ENCODE peak calls at places on chromosomes 12 and 14, in five cellular contexts. A is IMR-90, H is neural progenitor cell, T is RWPE2, G is A549. P is an unnamed sample.

GRCh38 chr14:64447890-64448667 is 17.2 kb upstream of the AKAP5 start:
- DNase-seq in A (no peak), H (no peak), T (no peak), G (no peak), P (no peak)

GRCh38 chr14:104739026-104739425 is 13.9 kb upstream of the SIVA1 start:
- DNase-seq in A (no peak), H (no peak), T (no peak), G (no peak), P (peak)

GRCh38 chr12:8890313-8891084 is 23.8 kb upstream of the PHC1 start:
- DNase-seq in A (peak), H (peak), T (no peak), G (peak), P (peak)

GRCh38 chr14:36518586-36519430 is 1.2 kb downstream of the NKX2-1 start:
- DNase-seq in A (no peak), H (peak), T (peak), G (no peak), P (peak)

GRCh38 chr14:78927261-78927660 is 757.1 kb downstream of the NRXN3 start:
- DNase-seq in A (no peak), H (peak), T (no peak), G (no peak), P (no peak)

GRCh38 chr12:127556487-127556886 is 710.5 kb upstream of the TMEM132C start:
- DNase-seq in A (no peak), H (no peak), T (no peak), G (no peak), P (no peak)

GRCh38 chr12:10220398-10221077 is 7.9 kb downstream of the GABARAPL1 start:
- DNase-seq in A (peak), H (no peak), T (no peak), G (no peak), P (no peak)

GRCh38 chr12:26058308-26058707 is 66.5 kb downstream of the BHLHE41 start:
- DNase-seq in A (no peak), H (no peak), T (no peak), G (peak), P (no peak)

GRCh38 chr14:75879031-75879430 is 102.8 kb downstream of the TGFB3 start:
- DNase-seq in A (peak), H (no peak), T (no peak), G (peak), P (no peak)

GRCh38 chr12:96454396-96454795 is 35.0 kb upstream of the CFAP54 start:
- DNase-seq in A (peak), H (no peak), T (no peak), G (no peak), P (no peak)

GRCh38 chr14:63551338-63551737 is 8.2 kb upstream of the PPP2R5E start:
- DNase-seq in A (peak), H (no peak), T (no peak), G (no peak), P (peak)

GRCh38 chr12:121278450-121279375 is 17.8 kb downstream of the CAMKK2 start:
- DNase-seq in A (peak), H (no peak), T (no peak), G (no peak), P (peak)

GRCh38 chr14:70472253-70473159 is 20.5 kb downstream of the ADAM21 start:
- DNase-seq in A (no peak), H (no peak), T (no peak), G (no peak), P (no peak)

GRCh38 chr14:101073598-101073965 is 170.1 kb upstream of the RTL1 start:
- DNase-seq in A (no peak), H (no peak), T (no peak), G (no peak), P (no peak)

GRCh38 chr12:58342736-58343135 is 401.4 kb downstream of the ATP23 start:
- DNase-seq in A (no peak), H (no peak), T (no peak), G (no peak), P (no peak)

GRCh38 chr14:30985796-30986195 is 39.7 kb upstream of the AP4S1 start:
- DNase-seq in A (peak), H (no peak), T (no peak), G (no peak), P (no peak)

GRCh38 chr12:1053690-1054089 is 62.7 kb downstream of the ERC1 start:
- DNase-seq in A (no peak), H (no peak), T (no peak), G (no peak), P (no peak)

GRCh38 chr14:73909681-73910080 is 23.0 kb downstream of the ZNF410 start:
- DNase-seq in A (peak), H (no peak), T (no peak), G (no peak), P (no peak)

GRCh38 chr14:76917158-76917596 is 91.0 kb downstream of the LRRC74A start:
- DNase-seq in A (peak), H (peak), T (no peak), G (peak), P (peak)

GRCh38 chr12:57771271-57771872 is 533 bp downstream of the METTL1 start:
- DNase-seq in A (peak), H (peak), T (peak), G (peak), P (peak)

GRCh38 chr12:64173456-64173855 is 48.6 kb downstream of the KICS2 start:
- DNase-seq in A (no peak), H (no peak), T (no peak), G (no peak), P (no peak)

GRCh38 chr14:71698698-71699097 is 233.5 kb upstream of the RGS6 start:
- DNase-seq in A (no peak), H (no peak), T (no peak), G (no peak), P (no peak)

GRCh38 chr12:10717410-10717809 is 5.7 kb downstream of the YBX3 start:
- DNase-seq in A (peak), H (peak), T (no peak), G (no peak), P (no peak)

GRCh38 chr14:84584526-84584925 is 945.4 kb upstream of the FLRT2 start:
- DNase-seq in A (no peak), H (no peak), T (no peak), G (no peak), P (no peak)

GRCh38 chr14:56118611-56119181 is 485 bp downstream of the PELI2 start:
- DNase-seq in A (no peak), H (peak), T (no peak), G (no peak), P (peak)

GRCh38 chr12:116534341-116535121 is 24.6 kb upstream of the MAP1LC3B2 start:
- DNase-seq in A (peak), H (peak), T (no peak), G (no peak), P (peak)

GRCh38 chr14:23539209-23539866 is 12.2 kb downstream of the ZFHX2 start:
- DNase-seq in A (peak), H (peak), T (no peak), G (peak), P (peak)

GRCh38 chr14:24323341-24323740 is 11.5 kb downstream of the ADCY4 start:
- DNase-seq in A (no peak), H (no peak), T (no peak), G (no peak), P (no peak)

GRCh38 chr14:23147676-23148075 is 28.6 kb upstream of the CEBPE start:
- DNase-seq in A (peak), H (no peak), T (no peak), G (peak), P (peak)

GRCh38 chr14:44657688-44658388 is 150.8 kb upstream of the FSCB start:
- DNase-seq in A (peak), H (peak), T (no peak), G (peak), P (peak)

GRCh38 chr12:34275129-34275528 is 252.8 kb downstream of the ALG10 start:
- DNase-seq in A (no peak), H (no peak), T (no peak), G (no peak), P (no peak)

DNA sequence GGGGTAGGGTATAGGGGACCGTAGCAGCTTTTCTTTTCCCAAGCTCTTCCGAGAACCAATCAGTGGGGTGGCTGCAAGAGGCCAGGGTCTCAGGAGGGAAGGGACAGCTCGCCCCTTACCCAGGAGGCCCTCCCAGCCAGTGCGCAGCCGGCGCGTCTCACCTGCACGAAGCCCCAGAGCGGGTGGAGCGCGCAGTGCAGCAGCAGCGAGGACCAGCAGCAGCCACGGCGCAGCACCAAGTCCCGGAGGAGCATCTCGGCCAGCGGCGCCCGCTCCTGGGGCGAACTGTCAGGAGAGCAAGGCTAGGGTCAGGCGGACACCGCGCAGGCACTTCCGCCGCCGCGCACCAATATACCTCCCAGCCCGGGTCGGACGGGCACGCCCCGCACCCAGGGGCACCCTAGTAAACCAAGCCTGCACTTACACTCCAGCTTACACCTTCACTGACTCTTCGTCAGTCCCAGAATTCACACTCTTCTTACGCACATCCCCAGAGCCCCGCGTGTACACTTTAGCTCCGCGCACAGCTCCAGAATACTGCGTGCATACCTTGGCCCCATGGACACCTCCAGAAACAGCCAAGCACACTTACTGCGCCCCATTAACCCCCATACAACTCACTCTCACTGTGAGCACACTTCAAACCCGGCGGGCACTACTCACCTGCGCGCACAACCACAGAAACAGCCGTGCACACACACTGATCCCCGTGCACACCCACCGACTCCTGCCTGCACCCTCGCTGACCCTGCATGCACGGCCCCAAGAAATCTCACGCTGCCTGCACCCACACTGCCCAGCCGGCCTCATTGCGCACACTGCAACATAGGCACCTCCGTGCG is 599 bp downstream of the PRIMA1 start:
- DNase-seq in A (no peak), H (peak), T (no peak), G (no peak), P (peak)
- H3K4me3 ChIP-seq in A (no peak), H (peak), T (peak), G (peak), P (peak)

GRCh38 chr14:58740584-58740983 is 102.8 kb downstream of the DACT1 start:
- DNase-seq in A (no peak), H (no peak), T (no peak), G (no peak), P (no peak)
- H3K4me3 ChIP-seq in A (no peak), H (no peak), T (no peak), G (no peak), P (no peak)

GRCh38 chr12:48999371-49000131 is at the start of gene DDN:
- DNase-seq in A (peak), H (peak), T (no peak), G (peak), P (peak)
- H3K4me3 ChIP-seq in A (peak), H (peak), T (peak), G (peak), P (peak)

GRCh38 chr14:92660571-92660970 is 87.9 kb downstream of the LGMN start:
- DNase-seq in A (no peak), H (no peak), T (no peak), G (no peak), P (no peak)
- H3K4me3 ChIP-seq in A (no peak), H (no peak), T (no peak), G (no peak), P (no peak)

GRCh38 chr14:33951183-33951840 is 438 bp upstream of the EGLN3 start:
- DNase-seq in A (no peak), H (no peak), T (no peak), G (no peak), P (no peak)
- H3K4me3 ChIP-seq in A (peak), H (peak), T (peak), G (peak), P (no peak)

DNA sequence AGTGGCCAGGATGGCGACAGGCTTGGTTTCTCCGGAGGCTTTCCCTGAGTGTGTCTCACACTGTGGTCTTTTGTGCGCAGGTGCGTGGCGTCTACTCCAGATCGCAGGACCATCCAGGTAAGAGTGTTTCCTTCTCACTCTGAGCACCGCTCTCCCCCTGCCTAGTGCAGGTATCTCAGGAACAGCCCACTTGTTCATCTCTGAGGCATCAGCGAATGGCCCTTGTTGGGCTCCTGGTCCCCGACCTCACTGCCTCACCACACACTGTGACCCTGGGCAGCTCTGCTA is 781 bp downstream of the ADGRD1 start:
- DNase-seq in A (no peak), H (no peak), T (no peak), G (no peak), P (no peak)
- H3K4me3 ChIP-seq in A (no peak), H (no peak), T (no peak), G (no peak), P (no peak)

DNA sequence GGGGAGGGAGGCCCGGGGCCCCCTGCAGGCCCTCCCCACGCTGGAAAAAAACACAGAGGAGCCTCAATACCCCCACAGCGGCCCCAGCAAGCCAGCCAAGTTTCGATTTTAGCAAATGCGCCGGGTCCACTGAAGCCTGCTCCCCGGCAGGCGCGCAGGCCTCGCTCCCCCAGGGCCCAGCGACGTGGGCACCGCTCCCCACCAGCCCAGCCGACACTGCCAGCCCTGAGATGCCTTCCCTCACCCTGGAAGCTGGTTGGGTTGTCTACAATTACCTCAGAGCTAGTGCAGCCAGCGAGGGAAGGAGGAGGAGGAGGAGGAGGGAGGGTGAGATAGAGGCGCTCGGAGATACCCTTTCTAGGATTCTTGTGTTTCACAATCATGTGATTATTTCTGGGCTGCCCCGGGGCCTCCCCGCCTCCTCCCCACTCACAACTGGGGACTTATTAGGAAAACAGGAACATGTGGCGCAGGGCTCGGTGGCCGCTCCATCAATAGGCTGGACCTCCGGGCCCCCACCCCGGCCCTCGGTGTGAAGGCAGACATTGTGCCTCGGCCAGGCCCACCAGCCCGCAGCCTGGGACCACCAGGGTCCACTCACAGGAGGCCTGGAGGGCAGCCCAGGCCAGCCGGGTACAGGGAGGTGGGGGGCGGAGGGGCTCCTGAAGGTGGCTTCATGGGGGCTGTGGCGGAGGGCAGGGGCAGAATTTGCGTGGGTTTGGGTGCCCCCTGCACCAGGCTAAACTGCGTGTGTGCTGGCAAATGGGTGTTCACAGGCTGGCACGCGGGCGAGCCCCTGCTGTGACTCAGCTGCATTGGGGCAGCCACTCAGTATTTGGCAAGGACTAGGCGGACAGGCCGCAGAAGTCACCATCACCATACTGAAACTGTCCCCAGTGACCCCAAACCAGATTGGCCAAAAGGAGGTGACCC is 109.9 kb downstream of the NCOR2 start:
- DNase-seq in A (peak), H (no peak), T (no peak), G (no peak), P (no peak)
- H3K4me3 ChIP-seq in A (no peak), H (no peak), T (no peak), G (no peak), P (no peak)

DNA sequence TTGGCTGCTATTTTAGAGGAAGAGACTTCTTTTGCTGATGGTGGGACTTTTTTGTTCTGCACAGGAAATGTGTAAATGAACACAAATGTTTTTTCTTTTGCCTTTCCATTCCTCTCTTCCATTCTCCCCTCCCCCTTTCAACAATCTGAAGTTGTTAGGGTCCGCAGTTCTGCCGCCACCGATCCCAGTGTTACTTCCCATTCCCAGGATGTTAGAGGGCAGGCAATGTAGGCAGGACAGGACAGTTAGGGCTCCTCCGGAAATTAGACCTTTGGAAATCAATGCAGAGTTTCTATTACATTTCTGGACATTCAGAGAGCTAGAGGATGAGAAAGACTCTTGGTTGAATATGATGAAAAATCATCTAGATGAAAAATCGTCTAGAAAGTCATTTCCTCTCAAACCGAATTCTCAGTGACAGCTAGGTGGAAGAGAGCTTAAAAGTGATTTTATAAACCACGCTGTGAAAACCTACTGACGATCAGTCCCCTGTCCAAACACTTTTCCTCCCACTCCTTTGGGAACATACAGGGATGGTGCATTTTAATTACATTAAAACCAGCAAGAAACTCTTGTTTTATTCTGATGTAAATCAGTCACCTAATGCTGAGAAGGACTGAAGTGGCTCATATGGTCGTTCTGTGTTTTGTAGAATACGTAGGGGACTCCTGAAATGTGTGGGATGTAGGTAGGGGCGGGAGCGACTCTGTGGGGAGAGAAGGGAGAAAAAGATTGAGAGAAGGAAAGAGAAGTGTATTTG is 17.9 kb downstream of the FOXG1 start:
- DNase-seq in A (no peak), H (peak), T (no peak), G (no peak), P (peak)
- H3K4me3 ChIP-seq in A (no peak), H (peak), T (no peak), G (no peak), P (peak)

GRCh38 chr14:69400154-69400553 is 1.7 kb downstream of the SLC39A9 start:
- DNase-seq in A (no peak), H (no peak), T (no peak), G (no peak), P (no peak)
- H3K4me3 ChIP-seq in A (peak), H (peak), T (peak), G (peak), P (no peak)

GRCh38 chr14:94582851-94583250 is 1.6 kb downstream of the SERPINA5 start:
- DNase-seq in A (no peak), H (no peak), T (no peak), G (no peak), P (no peak)
- H3K4me3 ChIP-seq in A (no peak), H (no peak), T (no peak), G (no peak), P (no peak)